ENCODE peak calls at places on chromosome 3, in ten cellular contexts. T is H9; G is CD8-positive, alpha-beta T cell; F is thoracic aorta; E is heart left ventricle; Q is Panc1; P is tibial artery; V is CD4-positive, alpha-beta memory T cell; X is psoas muscle; S is left ventricle myocardium inferior. H is an unnamed sample.

GRCh38 chr3:114745322-114746240 is 401.5 kb downstream of the ZBTB20 start:
- DNase-seq in T (no peak), G (no peak), F (no peak), E (no peak), Q (no peak), P (no peak), V (no peak), X (no peak), S (no peak), H (no peak)

GRCh38 chr3:116920836-116921596 is 211.4 kb downstream of the TUSC7 start:
- DNase-seq in T (no peak), G (no peak), F (no peak), E (no peak), Q (no peak), P (no peak), V (no peak), X (no peak), S (no peak), H (no peak)

GRCh38 chr3:46378426-46378942 is 7.7 kb downstream of the CCR5 start:
- DNase-seq in T (peak; percentile 73), G (peak; percentile 64), F (no peak), E (peak; percentile 59), Q (no peak), P (peak; percentile 53), V (peak; percentile 49), X (peak; percentile 78), S (peak; percentile 46), H (peak; percentile 80)

GRCh38 chr3:112126501-112126900 is 6.5 kb downstream of the GCSAM start:
- DNase-seq in T (peak; percentile 75), G (no peak), F (no peak), E (no peak), Q (no peak), P (no peak), V (no peak), X (no peak), S (no peak), H (no peak)

GRCh38 chr3:69368129-69368741 is 17.7 kb downstream of the FRMD4B start:
- DNase-seq in T (no peak), G (no peak), F (no peak), E (no peak), Q (no peak), P (no peak), V (peak; percentile 44), X (no peak), S (no peak), H (peak; percentile 95)

GRCh38 chr3:37295925-37296324 is 121.5 kb upstream of the LRRFIP2 start:
- DNase-seq in T (no peak), G (no peak), F (no peak), E (no peak), Q (no peak), P (no peak), V (no peak), X (no peak), S (no peak), H (no peak)

GRCh38 chr3:29486087-29486486 is 205.2 kb downstream of the RBMS3 start:
- DNase-seq in T (no peak), G (no peak), F (no peak), E (no peak), Q (no peak), P (no peak), V (no peak), X (no peak), S (no peak), H (no peak)

GRCh38 chr3:49807427-49808114 is 4.5 kb downstream of the INKA1 start:
- DNase-seq in T (no peak), G (no peak), F (no peak), E (no peak), Q (no peak), P (no peak), V (no peak), X (no peak), S (no peak), H (no peak)

GRCh38 chr3:98733778-98734281 is 29.3 kb upstream of the ST3GAL6 start:
- DNase-seq in T (no peak), G (no peak), F (no peak), E (no peak), Q (no peak), P (no peak), V (no peak), X (no peak), S (no peak), H (peak; percentile 63)

GRCh38 chr3:168248383-168249047 is 152.8 kb upstream of the GOLIM4 start:
- DNase-seq in T (peak; percentile 66), G (no peak), F (no peak), E (peak; percentile 31), Q (no peak), P (no peak), V (no peak), X (peak; percentile 51), S (no peak), H (peak; percentile 62)

GRCh38 chr3:30453364-30454039 is 152.9 kb upstream of the TGFBR2 start:
- DNase-seq in T (no peak), G (no peak), F (no peak), E (peak; percentile 34), Q (no peak), P (no peak), V (no peak), X (no peak), S (no peak), H (no peak)

GRCh38 chr3:122893754-122894668 is 99.1 kb downstream of the SLC49A4 start:
- DNase-seq in T (peak; percentile 47), G (no peak), F (no peak), E (peak; percentile 58), Q (no peak), P (no peak), V (no peak), X (peak; percentile 58), S (peak; percentile 36), H (no peak)

GRCh38 chr3:111321786-111322185 is 220.2 kb upstream of the CD96 start:
- DNase-seq in T (no peak), G (no peak), F (no peak), E (no peak), Q (no peak), P (no peak), V (no peak), X (no peak), S (no peak), H (no peak)

GRCh38 chr3:56799251-56799882 is 2.4 kb downstream of the ARHGEF3 start:
- DNase-seq in T (no peak), G (no peak), F (no peak), E (no peak), Q (no peak), P (no peak), V (peak; percentile 78), X (no peak), S (no peak), H (peak; percentile 82)

DNA sequence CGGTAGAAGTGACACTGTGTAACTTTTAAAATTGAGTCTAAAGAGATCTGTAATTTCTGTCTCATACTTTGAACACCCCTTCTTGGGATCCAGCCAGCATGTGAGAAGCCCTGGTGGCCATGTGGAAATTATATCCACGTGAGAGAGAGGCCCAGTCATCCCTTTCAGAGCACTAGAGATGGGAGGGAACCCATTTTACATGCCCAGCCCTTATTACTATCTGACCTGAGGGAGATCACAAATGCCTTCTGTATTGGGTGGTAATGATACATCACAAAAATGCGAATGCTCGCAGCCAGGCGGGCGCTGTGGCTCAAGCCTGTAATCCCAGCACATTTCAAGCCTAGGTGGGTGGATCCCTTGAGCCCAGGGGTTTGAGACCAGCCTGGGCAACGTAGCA is 27.3 kb upstream of the TRAK1 start:
- DNase-seq in T (no peak), G (no peak), F (no peak), E (no peak), Q (no peak), P (no peak), V (no peak), X (no peak), S (no peak), H (no peak)
- H3K4me1 ChIP-seq in T (peaks cover 5% of the 10 kb centered on the region), G (no peaks in the 10 kb centered on the region), F (peaks cover 36% of the 10 kb centered on the region), E (peaks cover 98% of the 10 kb centered on the region), Q (peaks cover 44% of the 10 kb centered on the region), P (peaks cover 57% of the 10 kb centered on the region), V (no peaks in the 10 kb centered on the region), X (peaks cover 53% of the 10 kb centered on the region), S (peaks cover 97% of the 10 kb centered on the region), H (peaks cover 24% of the 10 kb centered on the region)

GRCh38 chr3:10294030-10294591 is 1.4 kb upstream of the GHRL start:
- DNase-seq in T (no peak), G (no peak), F (no peak), E (no peak), Q (no peak), P (no peak), V (no peak), X (no peak), S (no peak), H (no peak)
- H3K4me1 ChIP-seq in T (no peaks in the 10 kb centered on the region), G (no peaks in the 10 kb centered on the region), F (peaks cover 5% of the 10 kb centered on the region), E (no peaks in the 10 kb centered on the region), Q (no peaks in the 10 kb centered on the region), P (no peaks in the 10 kb centered on the region), V (peaks cover 7% of the 10 kb centered on the region), X (no peaks in the 10 kb centered on the region), S (peaks cover 12% of the 10 kb centered on the region), H (peaks cover 3% of the 10 kb centered on the region)

DNA sequence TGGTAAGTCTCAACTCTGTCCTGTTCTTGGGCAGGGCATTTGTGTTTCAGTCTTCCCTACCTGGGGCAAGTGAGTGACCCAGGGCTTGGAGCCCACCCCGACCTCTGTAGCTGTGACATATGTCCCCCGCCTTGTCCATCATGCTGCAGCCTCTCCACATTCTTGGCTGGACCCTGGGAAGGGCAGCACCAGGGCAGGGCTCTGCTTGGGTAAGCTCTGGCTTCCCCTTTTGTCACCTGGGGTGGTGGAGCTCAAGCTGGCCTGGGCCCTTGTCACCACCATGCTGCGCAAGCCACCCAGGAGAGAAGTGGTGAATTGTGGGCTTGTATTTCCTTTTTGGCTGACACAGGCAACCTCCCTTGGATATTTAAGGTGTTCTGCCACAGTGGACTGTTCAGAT is 29.3 kb downstream of the SPSB4 start:
- DNase-seq in T (no peak), G (no peak), F (no peak), E (no peak), Q (no peak), P (no peak), V (no peak), X (peak; percentile 39), S (no peak), H (no peak)
- H3K4me1 ChIP-seq in T (peaks cover 25% of the 10 kb centered on the region), G (peaks cover 4% of the 10 kb centered on the region), F (peaks cover 13% of the 10 kb centered on the region), E (peaks cover 58% of the 10 kb centered on the region), Q (no peaks in the 10 kb centered on the region), P (peaks cover 44% of the 10 kb centered on the region), V (no peaks in the 10 kb centered on the region), X (peaks cover 45% of the 10 kb centered on the region), S (peaks cover 58% of the 10 kb centered on the region), H (no peaks in the 10 kb centered on the region)

GRCh38 chr3:11331101-11331500 is 58.9 kb downstream of the ATG7 start:
- DNase-seq in T (no peak), G (no peak), F (no peak), E (no peak), Q (no peak), P (no peak), V (no peak), X (no peak), S (no peak), H (no peak)

GRCh38 chr3:11329779-11330178 is 57.6 kb downstream of the ATG7 start:
- DNase-seq in T (no peak), G (no peak), F (no peak), E (no peak), Q (no peak), P (no peak), V (no peak), X (no peak), S (no peak), H (no peak)

DNA sequence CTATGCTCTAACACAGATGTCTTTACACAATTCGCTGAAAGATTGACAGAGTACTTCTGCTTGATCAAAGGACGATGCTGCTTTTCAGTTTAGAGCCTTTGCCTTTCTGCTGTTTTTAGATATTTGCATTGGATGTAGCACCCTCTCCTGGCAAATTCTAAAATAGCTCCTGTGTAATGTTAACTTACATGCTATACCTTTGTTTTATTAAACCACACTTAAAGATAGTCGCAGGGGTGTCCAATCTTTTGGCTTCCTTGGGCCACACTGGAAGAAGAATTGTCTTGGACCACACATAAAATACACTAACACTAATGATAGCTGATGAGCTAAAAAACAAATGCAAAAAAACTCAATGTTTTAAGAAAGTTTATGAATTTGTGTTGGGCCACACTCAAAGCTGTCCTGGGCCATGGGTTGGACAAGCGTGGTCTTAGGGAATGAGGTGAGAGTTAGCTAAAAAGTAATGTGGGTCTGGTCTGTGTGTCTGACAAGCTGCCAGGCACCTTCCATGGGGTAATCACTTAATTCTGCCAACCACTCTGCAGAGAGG is 62.9 kb downstream of the ATG7 start:
- DNase-seq in T (no peak), G (peak; percentile 25), F (no peak), E (no peak), Q (peak; percentile 39), P (no peak), V (peak; percentile 34), X (no peak), S (no peak), H (peak; percentile 59)
- H3K4me1 ChIP-seq in T (no peaks in the 10 kb centered on the region), G (no peaks in the 10 kb centered on the region), F (no peaks in the 10 kb centered on the region), E (no peaks in the 10 kb centered on the region), Q (no peaks in the 10 kb centered on the region), P (no peaks in the 10 kb centered on the region), V (no peaks in the 10 kb centered on the region), X (no peaks in the 10 kb centered on the region), S (no peaks in the 10 kb centered on the region), H (no peaks in the 10 kb centered on the region)